ENCODE peak calls at places on chromosomes 3 and 15, in five cellular contexts. J, A, N, M and P are unnamed samples.

GRCh38 chr15:59993950-59994401 is 10.1 kb upstream of the FOXB1 start:
- DNase-seq in J (no peak), A (no peak), M (no peak), N (no peak), P (no peak)

GRCh38 chr15:52233405-52233804 is 42.2 kb upstream of the GNB5 start:
- DNase-seq in J (peak), M (no peak), A (no peak), N (no peak), P (no peak)

GRCh38 chr3:107525101-107525953 is 2.6 kb downstream of the BBX start:
- DNase-seq in J (no peak), A (peak), M (peak), N (peak), P (peak)

GRCh38 chr3:42612147-42612680 is 11.7 kb downstream of the NKTR start:
- DNase-seq in N (no peak), J (no peak), A (no peak), M (no peak), P (no peak)

GRCh38 chr3:182440101-182440500 is 353.2 kb upstream of the ATP11B start:
- DNase-seq in M (no peak), J (no peak), A (no peak), N (no peak), P (no peak)

GRCh38 chr3:42036483-42036823 is 54.7 kb upstream of the TRAK1 start:
- DNase-seq in A (no peak), M (peak), N (no peak), J (peak), P (no peak)

GRCh38 chr15:39195988-39196486 is 384.8 kb upstream of the THBS1 start:
- DNase-seq in A (no peak), M (peak), N (peak), J (peak), P (no peak)

GRCh38 chr3:107063351-107063750 is 313.9 kb upstream of the CCDC54 start:
- DNase-seq in A (no peak), J (no peak), N (no peak), M (no peak), P (no peak)

GRCh38 chr3:177827517-177828249 is 630.4 kb upstream of the TBL1XR1 start:
- DNase-seq in A (no peak), N (no peak), J (peak), M (peak), P (no peak)

GRCh38 chr15:58724471-58724870 is 25.0 kb downstream of the ADAM10 start:
- DNase-seq in A (no peak), N (no peak), M (peak), J (peak), P (no peak)

GRCh38 chr3:42094128-42094527 is 3.0 kb downstream of the TRAK1 start:
- DNase-seq in M (no peak), N (no peak), A (no peak), J (no peak), P (no peak)

GRCh38 chr3:145355175-145355574 is 805.8 kb downstream of the PLOD2 start:
- DNase-seq in N (no peak), M (no peak), A (no peak), J (no peak), P (no peak)

GRCh38 chr15:64618569-64618968 is 156.8 kb downstream of the RBPMS2 start:
- DNase-seq in J (no peak), N (no peak), M (no peak), A (no peak), P (no peak)

GRCh38 chr3:33139996-33140395 is 26.2 kb downstream of the CRTAP start:
- DNase-seq in A (no peak), N (no peak), M (no peak), J (no peak), P (no peak)

DNA sequence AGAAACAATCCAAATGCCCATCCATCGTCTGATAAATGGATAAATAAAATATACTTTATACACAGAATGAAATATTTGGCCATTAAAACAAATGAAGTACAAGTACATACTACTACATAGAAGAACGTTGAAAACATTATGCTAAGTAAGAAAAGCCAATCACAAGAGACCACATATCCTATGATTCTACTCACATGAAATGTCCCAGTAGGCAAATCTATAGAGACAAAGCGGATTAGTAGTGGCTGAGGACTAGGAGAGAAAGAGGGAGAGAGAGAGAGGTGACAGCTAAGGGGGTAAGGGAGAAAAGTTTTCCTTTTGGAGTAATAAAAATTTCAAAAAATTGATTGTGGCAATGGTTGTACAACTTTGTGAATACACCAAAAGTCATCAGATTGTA is 147.0 kb downstream of the GREM1 start:
- DNase-seq in A (no peak), M (no peak), J (no peak), N (no peak), P (no peak)
- TF ChIP-seq CTCF in A (no peak), M (no peak), J (no peak), N (no peak), P (no peak)

DNA sequence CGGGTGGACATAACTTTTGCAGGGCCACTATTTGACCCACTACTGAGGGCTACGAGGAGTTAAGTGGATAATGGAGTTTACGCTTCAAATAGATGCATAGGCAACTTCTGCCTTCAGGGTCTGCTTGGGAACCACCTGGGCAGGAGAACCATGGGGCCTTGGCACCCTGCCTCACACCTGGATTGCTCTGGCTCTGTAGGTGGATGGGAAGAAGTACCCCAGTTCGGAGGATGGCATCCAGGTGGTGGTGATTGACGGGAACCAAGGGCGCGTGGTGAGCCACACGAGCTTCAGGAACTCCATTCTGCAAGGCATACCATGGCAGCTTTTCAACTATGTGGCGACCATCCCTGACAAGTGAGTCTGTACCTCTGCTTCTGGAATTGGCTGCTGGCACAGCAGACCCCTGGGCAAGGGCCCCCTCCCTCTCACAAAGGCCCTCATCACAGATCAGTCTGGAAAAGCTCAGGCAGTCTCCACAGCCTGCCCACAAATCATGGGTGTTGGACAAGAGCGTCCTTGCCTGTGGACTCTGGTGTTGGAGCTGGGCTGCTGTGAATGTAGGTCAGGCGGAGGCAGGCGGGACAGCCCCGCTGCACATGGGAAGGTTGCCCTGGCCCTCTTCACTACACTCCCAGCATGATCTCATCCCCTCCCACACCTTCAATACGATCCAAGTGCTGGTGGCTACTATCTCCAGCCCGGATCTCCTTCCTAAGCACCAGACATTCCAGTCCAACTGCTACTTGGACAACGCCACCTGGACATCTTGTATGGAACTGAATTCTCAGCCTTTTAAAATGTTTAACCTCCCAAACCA is 46.7 kb downstream of the MESD start:
- DNase-seq in A (peak), M (no peak), N (peak), J (no peak), P (no peak)
- TF ChIP-seq CTCF in A (no peak), M (no peak), N (no peak), J (no peak), P (no peak)

GRCh38 chr3:98800401-98800800 is 37.3 kb downstream of the ST3GAL6 start:
- DNase-seq in J (no peak), A (no peak), M (no peak), N (no peak), P (no peak)

GRCh38 chr3:98799479-98799878 is 36.3 kb downstream of the ST3GAL6 start:
- DNase-seq in A (no peak), M (no peak), N (no peak), J (no peak), P (no peak)

GRCh38 chr3:98798820-98799219 is 35.7 kb downstream of the ST3GAL6 start:
- DNase-seq in J (no peak), N (no peak), A (no peak), M (no peak), P (no peak)

GRCh38 chr3:98797905-98798304 is 34.8 kb downstream of the ST3GAL6 start:
- DNase-seq in N (no peak), A (no peak), M (no peak), J (no peak), P (no peak)

GRCh38 chr3:98801042-98801747 is 38.1 kb downstream of the ST3GAL6 start:
- DNase-seq in A (no peak), J (no peak), N (no peak), M (no peak), P (no peak)
- TF ChIP-seq CTCF in A (peak), J (peak), N (peak), M (peak), P (peak)

GRCh38 chr3:3038201-3038991 is 71.8 kb downstream of the IL5RA start:
- DNase-seq in M (no peak), J (no peak), N (no peak), A (no peak), P (no peak)
- TF ChIP-seq CTCF in M (no peak), J (no peak), N (no peak), A (no peak), P (no peak)

GRCh38 chr15:73632670-73633058 is 525 bp downstream of the NPTN start:
- DNase-seq in M (no peak), J (no peak), A (peak), N (peak), P (peak)

GRCh38 chr15:73631915-73632669 is 1.1 kb downstream of the NPTN start:
- DNase-seq in J (peak), M (peak), A (no peak), N (no peak), P (no peak)

GRCh38 chr15:73633111-73633990 is at the start of gene NPTN:
- DNase-seq in M (peak), N (peak), J (peak), A (peak), P (peak)

GRCh38 chr15:73630796-73631471 is 2.3 kb downstream of the NPTN start:
- DNase-seq in A (no peak), M (no peak), J (no peak), N (no peak), P (no peak)

DNA sequence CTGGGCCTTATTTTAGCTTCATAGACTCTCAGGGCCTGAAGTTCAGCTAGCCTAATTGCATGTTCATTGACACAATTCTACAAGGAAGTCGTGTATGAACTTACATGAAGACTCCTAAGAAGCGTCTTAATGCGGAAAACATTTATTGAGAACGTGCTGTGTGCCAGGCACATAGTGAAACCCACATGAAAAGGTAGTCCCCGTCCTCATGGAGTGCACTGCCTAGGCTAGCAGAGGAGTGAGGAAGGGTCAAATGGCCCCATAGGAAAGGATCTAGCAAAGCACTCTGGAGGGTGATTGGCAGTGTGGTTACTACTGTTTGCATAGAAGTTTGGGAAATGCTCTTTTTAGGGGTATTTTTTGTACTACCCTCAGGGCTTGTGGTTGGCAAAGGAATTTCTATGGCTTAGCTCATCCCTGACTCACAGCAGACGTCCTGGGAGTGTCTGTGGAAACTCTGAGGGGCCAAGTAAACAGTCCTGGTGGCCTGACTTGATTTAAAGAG is 854 bp upstream of the NPTN start:
- DNase-seq in J (peak), M (peak), A (no peak), N (peak), P (no peak)
- TF ChIP-seq CTCF in J (no peak), M (no peak), A (no peak), N (no peak), P (no peak)